ENCODE peak calls at places on chromosomes 13 and 19, in four cellular contexts. N, A, S and Z are unnamed samples.

GRCh38 chr19:51119089-51119488 is 5.6 kb upstream of the SIGLEC9 start:
- DNase-seq in N (no peak), A (no peak), S (no peak), Z (no peak)

GRCh38 chr13:44918323-44919102 is 70.8 kb downstream of the NUFIP1 start:
- DNase-seq in N (peak; percentile 95), A (peak; percentile 65), S (peak; percentile 79), Z (peak; percentile 98)

GRCh38 chr13:87889241-87889640 is 218.1 kb downstream of the SLITRK5 start:
- DNase-seq in N (no peak), A (no peak), S (no peak), Z (no peak)

GRCh38 chr13:79401259-79402071 is 4.6 kb downstream of the RBM26 start:
- DNase-seq in N (no peak), A (no peak), S (no peak), Z (no peak)

GRCh38 chr13:20127563-20128458 is 33.0 kb downstream of the GJA3 start:
- DNase-seq in N (peak; percentile 81), A (no peak), S (peak; percentile 22), Z (peak; percentile 87)

GRCh38 chr13:31038834-31039552 is 106.5 kb downstream of the TEX26 start:
- DNase-seq in N (peak; percentile 80), A (no peak), S (no peak), Z (peak; percentile 77)

GRCh38 chr19:39166571-39167391 is 30.0 kb upstream of the NCCRP1 start:
- DNase-seq in N (no peak), A (no peak), S (no peak), Z (peak; percentile 97)

GRCh38 chr13:51541037-51541436 is 43.2 kb upstream of the WDFY2 start:
- DNase-seq in N (no peak), A (no peak), S (no peak), Z (no peak)

GRCh38 chr19:46080561-46080960 is 39.8 kb upstream of the IGFL4 start:
- DNase-seq in N (peak; percentile 93), A (no peak), S (no peak), Z (peak; percentile 51)

GRCh38 chr13:41919741-41920487 is 41.0 kb downstream of the VWA8 start:
- DNase-seq in N (no peak), A (no peak), S (no peak), Z (no peak)

GRCh38 chr13:65914707-65915106 is 1315.4 kb downstream of the PCDH9 start:
- DNase-seq in N (no peak), A (no peak), S (no peak), Z (no peak)

GRCh38 chr19:3478409-3479176 is 1.7 kb downstream of the SMIM24 start:
- DNase-seq in N (no peak), A (no peak), S (no peak), Z (no peak)

GRCh38 chr13:33109801-33110200 is 93.6 kb downstream of the KL start:
- DNase-seq in N (no peak), A (no peak), S (no peak), Z (no peak)

GRCh38 chr19:34555447-34555846 is 73.9 kb downstream of the WTIP start:
- DNase-seq in N (peak; percentile 46), A (no peak), S (no peak), Z (peak; percentile 50)

GRCh38 chr19:743168-743687 is 7.7 kb upstream of the MISP start:
- DNase-seq in N (no peak), A (no peak), S (no peak), Z (no peak)

GRCh38 chr13:24865158-24865557 is 101.2 kb downstream of the RNF17 start:
- DNase-seq in N (no peak), A (no peak), S (no peak), Z (peak; percentile 16)

GRCh38 chr19:53908933-53909415 is at the start of gene CACNG7:
- DNase-seq in N (no peak), A (no peak), S (no peak), Z (no peak)

GRCh38 chr13:105778196-105778595 is 757.3 kb downstream of the EFNB2 start:
- DNase-seq in N (no peak), A (no peak), S (no peak), Z (no peak)

GRCh38 chr19:17333611-17334413 is 843 bp downstream of the ANO8 start:
- DNase-seq in N (peak; percentile 55), A (peak; percentile 51), S (peak; percentile 61), Z (peak; percentile 71)